ENCODE peak calls at places on chromosomes 1 and 21, in seven cellular contexts. H, Y, B, M, T, I and O are unnamed samples.

GRCh38 chr1:34470406-34470805 is 284.4 kb upstream of the GJB5 start:
- DNase-seq in I (no peak), B (no peak), H (no peak), Y (no peak), T (no peak), M (no peak), O (no peak)

GRCh38 chr1:212814989-212815388 is 23.3 kb downstream of the TATDN3 start:
- DNase-seq in Y (no peak), B (peak), T (peak), H (no peak), M (no peak), I (no peak), O (peak)

GRCh38 chr1:208134491-208134890 is 109.7 kb downstream of the PLXNA2 start:
- DNase-seq in T (no peak), B (no peak), I (no peak), H (no peak), M (peak), Y (no peak), O (no peak)

GRCh38 chr1:55503663-55504305 is 288.6 kb upstream of the USP24 start:
- DNase-seq in B (no peak), Y (no peak), M (no peak), I (no peak), T (no peak), H (no peak), O (no peak)

GRCh38 chr21:42539931-42540343 is 26.3 kb downstream of the SLC37A1 start:
- DNase-seq in B (no peak), I (no peak), H (peak), M (no peak), Y (no peak), T (no peak), O (no peak)

GRCh38 chr1:159922499-159923202 is 2.7 kb downstream of the TAGLN2 start:
- DNase-seq in T (no peak), H (peak), M (peak), Y (no peak), B (peak), I (no peak), O (no peak)

GRCh38 chr1:147821883-147822282 is 61.5 kb upstream of the GJA5 start:
- DNase-seq in B (no peak), T (no peak), H (no peak), Y (peak), I (peak), M (no peak), O (no peak)

GRCh38 chr1:4060850-4061249 is 160.8 kb upstream of the C1orf174 start:
- DNase-seq in T (no peak), M (no peak), I (no peak), H (no peak), B (no peak), Y (no peak), O (no peak)

GRCh38 chr1:204130989-204131892 is 20.6 kb downstream of the ETNK2 start:
- DNase-seq in I (peak), Y (peak), B (no peak), H (no peak), M (peak), T (peak), O (peak)

GRCh38 chr1:119781434-119782210 is 12.9 kb upstream of the HMGCS2 start:
- DNase-seq in Y (no peak), I (no peak), H (no peak), M (no peak), B (no peak), T (no peak), O (no peak)

GRCh38 chr1:17922833-17923232 is 167.7 kb downstream of the ACTL8 start:
- DNase-seq in I (no peak), Y (no peak), B (peak), M (no peak), H (peak), T (no peak), O (peak)

GRCh38 chr1:56676571-56677035 is 31.5 kb downstream of the PRKAA2 start:
- DNase-seq in Y (no peak), M (no peak), T (peak), I (peak), B (no peak), H (no peak), O (no peak)

GRCh38 chr1:65423884-65424655 is 3.6 kb downstream of the LEPR start:
- DNase-seq in T (peak), H (peak), M (no peak), Y (no peak), I (peak), B (no peak), O (peak)

GRCh38 chr1:184890539-184890973 is 83.8 kb downstream of the NIBAN1 start:
- DNase-seq in H (no peak), T (peak), M (no peak), I (no peak), B (no peak), Y (no peak), O (peak)

GRCh38 chr1:1020000-1020404 is at the start of gene AGRN:
- DNase-seq in Y (no peak), H (no peak), M (no peak), B (no peak), I (no peak), T (no peak), O (no peak)

GRCh38 chr1:229947968-229948367 is 119.1 kb upstream of the GALNT2 start:
- DNase-seq in M (no peak), I (no peak), H (no peak), B (no peak), Y (no peak), T (peak), O (no peak)

GRCh38 chr1:78649628-78650027 is at the start of gene IFI44:
- DNase-seq in I (peak), T (peak), Y (peak), B (peak), M (peak), H (no peak), O (peak)

GRCh38 chr1:8649027-8649426 is 168.4 kb downstream of the RERE start:
- DNase-seq in H (no peak), T (no peak), B (no peak), Y (no peak), M (no peak), I (no peak), O (no peak)

GRCh38 chr1:234509457-234510328 is 30.7 kb upstream of the TARBP1 start:
- DNase-seq in T (peak), M (no peak), B (no peak), Y (no peak), I (no peak), H (no peak), O (no peak)

GRCh38 chr1:232508161-232508661 is 121.7 kb downstream of the SIPA1L2 start:
- DNase-seq in T (no peak), Y (no peak), H (no peak), I (no peak), B (no peak), M (no peak), O (no peak)

GRCh38 chr1:83060216-83060615 is 938.7 kb downstream of the TTLL7 start:
- DNase-seq in Y (no peak), H (no peak), B (no peak), T (peak), I (no peak), M (no peak), O (no peak)

GRCh38 chr1:172351761-172352161 is 68.7 kb upstream of the C1orf105 start:
- DNase-seq in T (no peak), B (no peak), I (no peak), Y (no peak), M (no peak), H (no peak), O (no peak)

GRCh38 chr1:8344893-8345507 is 27.1 kb downstream of the SLC45A1 start:
- DNase-seq in M (no peak), T (no peak), Y (no peak), I (no peak), B (no peak), H (no peak), O (no peak)

GRCh38 chr1:206441336-206441967 is 28.8 kb upstream of the IKBKE start:
- DNase-seq in T (no peak), B (no peak), H (no peak), I (no peak), M (no peak), Y (no peak), O (no peak)

GRCh38 chr1:202619528-202619927 is 90.7 kb downstream of the SYT2 start:
- DNase-seq in B (no peak), Y (no peak), M (no peak), H (no peak), T (no peak), I (no peak), O (no peak)

GRCh38 chr21:44881586-44881939 is 8.1 kb upstream of the PTTG1IP start:
- DNase-seq in T (no peak), H (no peak), M (no peak), B (no peak), I (no peak), Y (no peak), O (no peak)

GRCh38 chr1:89844236-89844807 is 23.5 kb downstream of the LRRC8D start:
- DNase-seq in B (no peak), M (no peak), I (no peak), T (peak), H (no peak), Y (no peak), O (no peak)

GRCh38 chr1:79441243-79441642 is 434.7 kb upstream of the ADGRL4 start:
- DNase-seq in I (no peak), Y (no peak), T (no peak), M (no peak), H (no peak), B (no peak), O (no peak)

DNA sequence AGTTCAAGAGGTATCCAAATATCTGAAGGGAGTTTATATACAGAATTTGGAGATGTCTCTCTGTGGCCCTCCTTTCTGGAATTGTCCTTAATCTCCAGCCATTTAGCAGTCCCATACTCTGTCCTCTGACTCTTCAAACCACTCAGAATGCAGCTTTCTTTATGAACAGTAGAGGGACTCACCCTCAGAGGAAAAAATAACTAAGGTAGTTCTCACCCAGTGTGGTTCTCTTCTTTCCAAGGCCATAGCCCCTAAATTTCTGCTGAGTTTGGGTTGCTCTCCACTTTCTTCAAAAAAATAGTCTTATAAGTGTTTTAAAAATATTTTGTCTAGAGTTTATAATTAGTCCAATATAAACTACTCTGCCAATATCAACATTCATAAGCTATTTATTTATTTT is 369.7 kb downstream of the MATN1 start:
- DNase-seq in T (no peak), I (no peak), M (no peak), Y (no peak), H (no peak), B (no peak), O (no peak)
- TF ChIP-seq CTCF in T (peak), I (peak), M (no peak), Y (no peak), H (peak), B (no peak), O (no peak)

GRCh38 chr1:171257207-171258052 is 9.1 kb downstream of the FMO1 start:
- DNase-seq in I (no peak), M (peak), H (no peak), T (peak), Y (peak), B (peak), O (peak)
- H3K4me3 ChIP-seq in I (no peak), M (no peak), H (no peak), T (no peak), Y (peak), B (no peak), O (no peak)

DNA sequence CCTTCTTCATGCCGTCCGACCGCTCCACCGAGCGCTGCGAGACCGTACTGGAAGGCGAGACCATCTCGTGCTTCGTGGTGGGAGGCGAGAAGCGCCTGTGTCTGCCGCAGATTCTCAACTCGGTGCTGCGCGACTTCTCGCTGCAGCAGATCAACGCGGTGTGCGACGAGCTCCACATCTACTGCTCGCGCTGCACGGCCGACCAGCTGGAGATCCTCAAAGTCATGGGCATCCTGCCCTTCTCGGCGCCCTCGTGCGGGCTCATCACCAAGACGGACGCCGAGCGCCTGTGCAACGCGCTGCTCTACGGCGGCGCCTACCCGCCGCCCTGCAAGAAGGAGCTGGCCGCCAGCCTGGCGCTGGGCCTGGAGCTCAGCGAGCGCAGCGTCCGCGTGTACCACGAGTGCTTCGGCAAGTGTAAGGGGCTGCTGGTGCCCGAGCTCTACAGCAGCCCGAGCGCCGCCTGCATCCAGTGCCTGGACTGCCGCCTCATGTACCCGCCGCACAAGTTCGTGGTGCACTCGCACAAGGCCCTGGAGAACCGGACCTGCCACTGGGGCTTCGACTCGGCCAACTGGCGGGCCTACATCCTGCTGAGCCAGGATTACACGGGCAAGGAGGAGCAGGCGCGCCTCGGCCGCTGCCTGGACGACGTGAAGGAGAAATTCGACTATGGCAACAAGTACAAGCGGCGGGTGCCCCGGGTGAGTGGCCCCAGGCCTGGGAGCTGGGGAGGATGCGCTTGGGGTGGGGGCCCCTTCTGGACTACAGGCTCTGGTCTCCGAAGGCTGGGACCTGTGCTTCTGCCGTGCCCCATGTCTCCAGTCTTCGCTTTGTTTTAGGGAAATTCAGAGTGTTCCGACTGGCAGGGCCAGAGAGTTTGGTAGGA is 1.2 kb downstream of the SKI start:
- DNase-seq in Y (no peak), I (no peak), B (peak), H (no peak), T (peak), M (peak), O (peak)
- TF ChIP-seq CTCF in Y (no peak), I (no peak), B (no peak), H (no peak), T (no peak), M (peak), O (no peak)

GRCh38 chr1:6743189-6744101 is 41.8 kb upstream of the CAMTA1 start:
- DNase-seq in I (peak), Y (peak), M (peak), B (peak), H (no peak), T (peak), O (peak)
- H3K4me3 ChIP-seq in I (no peak), Y (peak), M (no peak), B (no peak), H (no peak), T (no peak), O (no peak)

GRCh38 chr1:153509729-153510354 is 25.9 kb downstream of the S100A6 start:
- DNase-seq in H (peak), Y (no peak), M (no peak), T (peak), B (peak), I (no peak), O (peak)
- TF ChIP-seq CTCF in H (peak), Y (peak), M (peak), T (peak), B (peak), I (peak), O (peak)

DNA sequence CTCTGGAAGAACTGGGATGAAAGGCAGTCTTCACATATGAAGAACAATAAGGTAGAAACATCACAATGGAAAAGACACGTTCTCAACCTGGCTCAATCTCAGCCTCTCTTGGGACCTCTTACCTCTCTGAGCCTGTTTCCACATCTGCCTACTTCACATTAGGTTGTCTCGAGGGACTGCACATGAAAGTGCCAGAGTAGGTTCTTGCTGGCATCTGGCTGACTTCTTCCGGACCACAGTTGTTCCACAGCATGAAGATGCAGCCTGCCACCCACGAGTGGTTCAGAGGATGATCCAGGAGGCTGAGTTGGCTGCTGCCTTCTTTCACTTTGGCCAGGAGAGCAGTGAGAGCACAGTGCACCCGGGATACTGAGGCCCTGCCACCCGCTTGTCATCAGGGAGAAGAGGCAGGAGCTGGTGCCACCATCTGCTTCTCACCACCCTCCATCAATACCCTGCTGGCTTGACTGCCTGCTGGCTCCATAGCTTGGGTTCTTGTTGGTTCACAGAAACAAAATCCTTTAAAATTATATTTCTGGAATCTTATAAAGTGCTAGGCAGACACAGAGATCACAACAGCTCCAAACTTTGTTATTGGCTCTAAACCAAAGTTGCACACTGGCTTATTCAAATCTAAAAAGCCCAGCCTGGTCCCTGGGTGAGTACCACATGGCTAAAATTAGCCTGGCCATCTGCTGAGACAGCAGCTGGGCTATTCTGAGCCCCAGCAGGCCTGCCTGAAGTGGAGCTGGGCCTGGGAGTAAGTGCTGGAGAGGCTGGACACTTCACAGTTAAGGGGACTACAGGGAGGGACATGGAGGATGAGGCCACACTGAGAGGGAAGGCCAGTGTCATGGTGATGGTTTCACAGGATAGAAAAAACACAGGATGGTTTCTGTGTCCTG is 47.0 kb upstream of the LIN9 start:
- DNase-seq in T (no peak), B (no peak), Y (no peak), M (peak), I (no peak), H (no peak), O (peak)
- H3K4me3 ChIP-seq in T (no peak), B (no peak), Y (no peak), M (no peak), I (no peak), H (no peak), O (no peak)